ENCODE peak calls at places on chromosome 5, in six cellular contexts. F is HepG2, M is GM12878, W is NB4, R is endothelial cell of umbilical vein, X is K562. K is an unnamed sample.

GRCh38 chr5:127229185-127229889 is 61.3 kb upstream of the MEGF10 start:
- DNase-seq in F (no peak), M (no peak), W (peak), R (peak), X (peak), K (peak)

GRCh38 chr5:132184588-132184987 is 43.1 kb downstream of the P4HA2 start:
- DNase-seq in F (peak), M (no peak), W (no peak), R (no peak), X (peak), K (no peak)

GRCh38 chr5:134515801-134516200 is 9.7 kb upstream of the JADE2 start:
- DNase-seq in F (no peak), M (no peak), W (no peak), R (no peak), X (no peak), K (no peak)

GRCh38 chr5:59666709-59667108 is 226.8 kb downstream of the PDE4D start:
- DNase-seq in F (no peak), M (no peak), W (no peak), R (no peak), X (no peak), K (no peak)

GRCh38 chr5:91126448-91126847 is 256.7 kb downstream of the ARRDC3 start:
- DNase-seq in F (no peak), M (no peak), W (no peak), R (peak), X (no peak), K (peak)

GRCh38 chr5:94385767-94386166 is 232.6 kb downstream of the KIAA0825 start:
- DNase-seq in F (no peak), M (no peak), W (no peak), R (no peak), X (no peak), K (no peak)

GRCh38 chr5:146884230-146884629 is 5.7 kb upstream of the PPP2R2B start:
- DNase-seq in F (no peak), M (no peak), W (no peak), R (no peak), X (no peak), K (no peak)

GRCh38 chr5:95900383-95900958 is 61.2 kb downstream of the ELL2 start:
- DNase-seq in F (no peak), M (no peak), W (no peak), R (no peak), X (no peak), K (no peak)

GRCh38 chr5:74040065-74040551 is 414.1 kb downstream of the ARHGEF28 start:
- DNase-seq in F (no peak), M (no peak), W (no peak), R (no peak), X (no peak), K (peak)

GRCh38 chr5:66829826-66830225 is 233.6 kb downstream of the MAST4 start:
- DNase-seq in F (no peak), M (no peak), W (no peak), R (peak), X (no peak), K (no peak)

GRCh38 chr5:27124590-27124989 is 86.2 kb upstream of the CDH9 start:
- DNase-seq in F (peak), M (no peak), W (peak), R (no peak), X (peak), K (peak)

GRCh38 chr5:15579193-15579990 is 79.4 kb downstream of the FBXL7 start:
- DNase-seq in F (no peak), M (no peak), W (no peak), R (no peak), X (no peak), K (no peak)

GRCh38 chr5:87020099-87020934 is 247.4 kb upstream of the RASA1 start:
- DNase-seq in F (no peak), M (peak), W (peak), R (no peak), X (no peak), K (peak)

GRCh38 chr5:138603521-138603920 is 28.3 kb upstream of the HSPA9 start:
- DNase-seq in F (no peak), M (peak), W (no peak), R (no peak), X (no peak), K (no peak)
- TF ChIP-seq MYC in F (no peak), M (no peak), W (no peak), R (no peak), X (no peak), K (no peak)

GRCh38 chr5:42005561-42006153 is 80.6 kb downstream of the FBXO4 start:
- DNase-seq in F (peak), M (no peak), W (peak), R (peak), X (peak), K (peak)
- TF ChIP-seq MYC in F (no peak), M (no peak), W (no peak), R (no peak), X (no peak), K (no peak)

GRCh38 chr5:83443539-83443938 is 28.0 kb upstream of the VCAN start:
- DNase-seq in F (no peak), M (no peak), W (no peak), R (no peak), X (no peak), K (no peak)

GRCh38 chr5:83440826-83441225 is 30.7 kb upstream of the VCAN start:
- DNase-seq in F (no peak), M (no peak), W (no peak), R (no peak), X (no peak), K (no peak)

GRCh38 chr5:83446253-83446947 is 25.1 kb upstream of the VCAN start:
- DNase-seq in F (no peak), M (no peak), W (no peak), R (no peak), X (no peak), K (no peak)

GRCh38 chr5:83444445-83444844 is 27.1 kb upstream of the VCAN start:
- DNase-seq in F (no peak), M (no peak), W (no peak), R (no peak), X (no peak), K (no peak)

DNA sequence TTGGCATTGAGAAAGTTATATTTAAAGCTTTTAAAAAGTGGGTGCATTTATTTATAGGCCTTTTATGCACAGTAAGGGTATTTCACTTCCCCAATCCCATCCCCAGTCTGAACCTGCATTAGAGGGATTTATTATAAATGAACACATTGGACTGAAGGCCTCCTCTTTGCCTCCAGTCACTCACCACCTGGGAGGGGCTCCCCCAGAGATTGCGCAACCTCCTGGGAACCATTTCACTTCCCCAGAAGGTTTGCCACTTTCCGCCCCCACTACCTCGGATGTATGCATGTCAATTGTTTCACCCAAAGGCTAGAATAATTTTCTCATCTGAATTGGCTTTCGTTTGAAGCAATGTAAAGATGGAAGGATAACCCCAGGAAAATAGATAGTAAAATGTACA is 29.8 kb upstream of the VCAN start:
- DNase-seq in F (no peak), M (peak), W (peak), R (no peak), X (no peak), K (no peak)
- TF ChIP-seq MYC in F (no peak), M (no peak), W (no peak), R (no peak), X (no peak), K (no peak)

GRCh38 chr5:106205916-106206571 is 1464.7 kb downstream of the EFNA5 start:
- DNase-seq in F (no peak), M (no peak), W (no peak), R (no peak), X (no peak), K (no peak)
- TF ChIP-seq MYC in F (no peak), M (no peak), W (no peak), R (no peak), X (no peak), K (no peak)

GRCh38 chr5:7851240-7851592 is 283 bp upstream of the CFAP90 start:
- DNase-seq in F (no peak), M (no peak), W (no peak), R (peak), X (no peak), K (no peak)

GRCh38 chr5:7850241-7850532 is 746 bp downstream of the CFAP90 start:
- DNase-seq in F (peak), M (no peak), W (no peak), R (no peak), X (no peak), K (no peak)

GRCh38 chr5:7851617-7852289 is 820 bp upstream of the CFAP90 start:
- DNase-seq in F (peak), M (no peak), W (no peak), R (no peak), X (no peak), K (no peak)

GRCh38 chr5:7849531-7850240 is 1.2 kb downstream of the CFAP90 start:
- DNase-seq in F (peak), M (no peak), W (no peak), R (no peak), X (no peak), K (no peak)

DNA sequence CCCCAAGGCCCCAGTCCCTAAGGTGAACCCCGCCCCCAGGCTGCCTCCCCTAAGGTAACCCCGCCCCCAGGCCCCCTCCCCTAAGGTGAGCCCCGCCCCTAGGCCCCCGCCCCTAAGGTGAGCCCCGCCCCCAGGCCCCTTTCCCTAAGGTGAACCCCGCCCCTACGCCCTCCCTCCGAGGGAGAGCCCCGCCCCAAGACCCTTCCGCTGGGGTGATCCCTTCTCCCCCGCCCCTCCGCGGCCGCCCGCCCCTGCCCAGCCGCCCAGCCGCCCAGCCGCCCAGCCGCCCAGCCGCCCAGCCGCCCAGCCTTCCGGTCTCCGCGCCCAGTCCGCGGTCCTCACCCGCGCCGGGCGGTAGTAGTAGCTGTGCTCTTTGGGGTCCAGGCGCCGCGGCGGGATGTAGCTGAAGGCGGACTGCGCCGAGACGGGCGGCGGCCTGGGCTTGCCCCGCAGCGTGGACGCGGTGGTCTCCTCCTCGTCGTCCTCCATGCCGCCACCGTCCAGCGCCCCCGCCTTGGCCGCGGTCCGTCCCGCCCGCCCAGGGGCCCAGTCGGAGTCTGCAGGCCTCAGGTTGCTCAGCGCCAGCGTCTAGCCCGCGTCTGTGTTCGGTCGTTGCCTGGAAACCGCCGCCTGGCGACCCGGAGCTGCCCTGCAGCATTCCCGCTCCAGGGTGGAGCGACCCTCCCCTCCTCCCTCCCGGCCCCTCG is at the start of gene CFAP90:
- DNase-seq in F (peak), M (no peak), W (no peak), R (peak), X (no peak), K (no peak)
- TF ChIP-seq MYC in F (no peak), M (no peak), W (no peak), R (no peak), X (no peak), K (no peak)

GRCh38 chr5:124285733-124286132 is 460.7 kb downstream of the ZNF608 start:
- DNase-seq in F (peak), M (no peak), W (no peak), R (no peak), X (no peak), K (no peak)
- TF ChIP-seq MYC in F (no peak), M (no peak), W (no peak), R (no peak), X (no peak), K (no peak)

GRCh38 chr5:25955337-25955736 is 1083.0 kb downstream of the CDH9 start:
- DNase-seq in F (no peak), M (no peak), W (no peak), R (no peak), X (no peak), K (no peak)
- TF ChIP-seq MYC in F (no peak), M (no peak), W (no peak), R (no peak), X (no peak), K (no peak)